ENCODE peak calls at places on chromosomes 16 and 17, in eight cellular contexts. F is H7; H is SW 1271; B is skeletal muscle cell; Y is stimulated activated naive CD8-positive, alpha-beta T cell treated with anti-CD3 and anti-CD28 coated beads, Interleukin-15, amount 100 ng/mL, for 72 hours; K is NCI-H1092; Z is progenitor cell of endocrine pancreas; J is body of pancreas. G is an unnamed sample.

GRCh38 chr17:37737971-37738370 is 6.9 kb downstream of the HNF1B start:
- DNase-seq in F (no peak), H (no peak), B (peak), Y (no peak), K (no peak), Z (no peak), J (no peak), G (no peak)

GRCh38 chr17:57548421-57549385 is 196.4 kb downstream of the CCDC182 start:
- DNase-seq in F (no peak), H (no peak), B (no peak), Y (no peak), K (no peak), Z (no peak), J (no peak), G (no peak)

GRCh38 chr16:84839956-84840355 is 20.2 kb downstream of the CRISPLD2 start:
- DNase-seq in F (peak), H (no peak), B (no peak), Y (no peak), K (no peak), Z (no peak), J (no peak), G (no peak)

GRCh38 chr17:77264617-77265230 is 124.0 kb downstream of the SEC14L1 start:
- DNase-seq in F (peak), H (no peak), B (no peak), Y (no peak), K (peak), Z (no peak), J (no peak), G (peak)

GRCh38 chr16:25411376-25412081 is 153.9 kb upstream of the ZKSCAN2 start:
- DNase-seq in F (peak), H (no peak), B (no peak), Y (no peak), K (no peak), Z (no peak), J (no peak), G (no peak)

GRCh38 chr16:77496934-77497333 is 62.1 kb upstream of the ADAMTS18 start:
- DNase-seq in F (no peak), H (no peak), B (no peak), Y (no peak), K (no peak), Z (no peak), J (no peak), G (no peak)

GRCh38 chr16:23757937-23758619 is 3.3 kb downstream of the CHP2 start:
- DNase-seq in F (no peak), H (no peak), B (no peak), Y (no peak), K (no peak), Z (no peak), J (no peak), G (no peak)

GRCh38 chr17:77133087-77133633 is 7.6 kb upstream of the SEC14L1 start:
- DNase-seq in F (no peak), H (no peak), B (no peak), Y (no peak), K (no peak), Z (no peak), J (no peak), G (no peak)

GRCh38 chr17:82667668-82668000 is 19.4 kb upstream of the WDR45B start:
- DNase-seq in F (no peak), H (no peak), B (no peak), Y (no peak), K (no peak), Z (no peak), J (no peak), G (no peak)

GRCh38 chr16:30949655-30950515 is 1.0 kb downstream of the ORAI3 start:
- DNase-seq in F (no peak), H (peak), B (no peak), Y (peak), K (no peak), Z (no peak), J (peak), G (peak)

GRCh38 chr16:80583466-80583865 is 42.7 kb downstream of the DYNLRB2 start:
- DNase-seq in F (no peak), H (no peak), B (peak), Y (peak), K (no peak), Z (no peak), J (no peak), G (no peak)

GRCh38 chr17:65514541-65514940 is 46.9 kb downstream of the AXIN2 start:
- DNase-seq in F (no peak), H (no peak), B (no peak), Y (no peak), K (no peak), Z (no peak), J (no peak), G (no peak)

GRCh38 chr17:8138366-8138671 is 13.9 kb downstream of the PER1 start:
- DNase-seq in F (no peak), H (no peak), B (no peak), Y (no peak), K (no peak), Z (no peak), J (no peak), G (no peak)

GRCh38 chr17:59331929-59332889 is 754 bp downstream of the YPEL2 start:
- DNase-seq in F (peak), H (no peak), B (no peak), Y (peak), K (no peak), Z (peak), J (peak), G (no peak)

GRCh38 chr17:49196520-49196919 is 13.9 kb downstream of the GNGT2 start:
- DNase-seq in F (no peak), H (no peak), B (no peak), Y (no peak), K (no peak), Z (no peak), J (no peak), G (no peak)

GRCh38 chr16:27500801-27501200 is 48.9 kb downstream of the GTF3C1 start:
- DNase-seq in F (no peak), H (no peak), B (no peak), Y (no peak), K (no peak), Z (no peak), J (no peak), G (no peak)

GRCh38 chr17:83137523-83137922 is 58.1 kb downstream of the METRNL start:
- DNase-seq in F (peak), H (no peak), B (no peak), Y (no peak), K (no peak), Z (no peak), J (no peak), G (no peak)

GRCh38 chr16:80058236-80058635 is 457.7 kb upstream of the MAF start:
- DNase-seq in F (no peak), H (no peak), B (no peak), Y (no peak), K (no peak), Z (no peak), J (peak), G (no peak)

GRCh38 chr17:39982069-39982371 is 1.4 kb downstream of the PSMD3 start:
- DNase-seq in F (no peak), H (no peak), B (no peak), Y (no peak), K (no peak), Z (no peak), J (no peak), G (no peak)

GRCh38 chr17:71975998-71976649 is 144.7 kb upstream of the SOX9 start:
- DNase-seq in F (peak), H (peak), B (peak), Y (no peak), K (no peak), Z (no peak), J (peak), G (no peak)

GRCh38 chr17:57694051-57694450 is 51.0 kb downstream of the CCDC182 start:
- DNase-seq in F (no peak), H (no peak), B (no peak), Y (no peak), K (no peak), Z (no peak), J (no peak), G (no peak)

GRCh38 chr16:73212431-73212830 is 164.5 kb upstream of the ZFHX3 start:
- DNase-seq in F (no peak), H (no peak), B (no peak), Y (no peak), K (no peak), Z (no peak), J (no peak), G (no peak)

GRCh38 chr17:77465358-77466041 is 324.7 kb downstream of the SEC14L1 start:
- DNase-seq in F (peak), H (no peak), B (no peak), Y (peak), K (no peak), Z (no peak), J (no peak), G (no peak)

GRCh38 chr17:51165680-51166197 is 472 bp upstream of the NME2 start:
- DNase-seq in F (peak), H (no peak), B (no peak), Y (no peak), K (no peak), Z (peak), J (no peak), G (no peak)

GRCh38 chr17:63827801-63828221 is 348 bp upstream of the FTSJ3 start:
- DNase-seq in F (no peak), H (no peak), B (no peak), Y (no peak), K (no peak), Z (no peak), J (no peak), G (no peak)

GRCh38 chr16:69276143-69277115 is 34.7 kb upstream of the VPS4A start:
- DNase-seq in F (no peak), H (no peak), B (peak), Y (no peak), K (no peak), Z (no peak), J (no peak), G (no peak)

G was measured in DMS153.